ENCODE peak calls at places on chromosome 22, in five cellular contexts. F, X, N, D and H are unnamed samples.

GRCh38 chr22:39517470-39517869 is 2.9 kb upstream of the ATF4 start:
- DNase-seq in F (no peak), X (no peak), N (no peak), D (no peak), H (no peak)

GRCh38 chr22:49048591-49048990 is 779.1 kb downstream of the BRD1 start:
- DNase-seq in F (no peak), X (no peak), N (no peak), D (no peak), H (no peak)

GRCh38 chr22:30637701-30638114 is 2.1 kb downstream of the SLC35E4 start:
- DNase-seq in F (no peak), X (no peak), N (no peak), D (no peak), H (no peak)

GRCh38 chr22:26826431-26826935 is 169.1 kb downstream of the MIAT start:
- DNase-seq in F (no peak), X (no peak), N (no peak), D (no peak), H (no peak)

GRCh38 chr22:29269230-29269604 is 1.1 kb downstream of the EWSR1 start:
- DNase-seq in F (no peak), X (no peak), N (peak), D (no peak), H (no peak)

GRCh38 chr22:19873138-19873959 is 18.7 kb upstream of the GNB1L start:
- DNase-seq in F (no peak), X (no peak), N (no peak), D (no peak), H (peak)

GRCh38 chr22:47192106-47192650 is 429.7 kb downstream of the TBC1D22A start:
- DNase-seq in F (peak), X (no peak), N (no peak), D (no peak), H (no peak)

GRCh38 chr22:29093030-29093429 is 20.2 kb downstream of the KREMEN1 start:
- DNase-seq in F (no peak), X (no peak), N (no peak), D (no peak), H (no peak)

GRCh38 chr22:20595461-20595860 is 88.1 kb downstream of the MED15 start:
- DNase-seq in F (no peak), X (no peak), N (no peak), D (no peak), H (no peak)

GRCh38 chr22:30078320-30079311 is 1.6 kb upstream of the HORMAD2 start:
- DNase-seq in F (no peak), X (peak), N (peak), D (peak), H (no peak)

GRCh38 chr22:38125731-38126344 is 15.4 kb upstream of the BAIAP2L2 start:
- DNase-seq in F (no peak), X (no peak), N (no peak), D (no peak), H (no peak)

GRCh38 chr22:24325105-24325757 is 54.6 kb downstream of the SPECC1L start:
- DNase-seq in F (no peak), X (no peak), N (peak), D (peak), H (no peak)

GRCh38 chr22:23187871-23188700 is 7.8 kb downstream of the BCR start:
- DNase-seq in F (no peak), X (no peak), N (no peak), D (peak), H (no peak)

GRCh38 chr22:25110596-25110845 is 89.1 kb upstream of the CRYBB3 start:
- DNase-seq in F (no peak), X (no peak), N (no peak), D (no peak), H (no peak)

GRCh38 chr22:19880786-19881569 is 26.3 kb upstream of the GNB1L start:
- DNase-seq in F (peak), X (no peak), N (no peak), D (peak), H (no peak)

GRCh38 chr22:47846206-47846605 is 1083.8 kb downstream of the TBC1D22A start:
- DNase-seq in F (no peak), X (no peak), N (no peak), D (no peak), H (no peak)